ENCODE peak calls at places on chromosomes 13 and 19, in ten cellular contexts. O is stimulated activated CD8-positive, alpha-beta memory T cell treated with anti-CD3 and anti-CD28 coated beads, Interleukin-12 subunit alpha, Interleukin-12 subunit beta, amount 100 ng/mL, for 1 hour; X is activated CD4-positive, alpha-beta memory T cell treated with anti-CD3 and anti-CD28 coated beads, Interleukin-2, amount 10 ng/mL, durations not matched to agents 7 days and 5 days; N is fibroblast of the aortic adventitia; A is GM23248; G is stimulated activated CD4-positive, alpha-beta T cell treated with anti-CD3 and anti-CD28 coated beads, TNF-alpha, amount 100 ng/mL, for 4 hours; K is activated T-cell treated with anti-CD3 and anti-CD28 coated beads for 1 hour; Z is GM10248; V is NCI-H748 treated with DMSO at 0.1 percent for 48 hours; P is astrocyte of the spinal cord. H is an unnamed sample.
A peak's percentile ranks its signal among the peaks of the same experiment; 100 is the strongest.

GRCh38 chr19:6273701-6274601 is 5.8 kb downstream of the MLLT1 start:
- DNase-seq in O (no peak), X (no peak), N (peak; percentile 96), A (peak; percentile 99), G (no peak), K (no peak), Z (no peak), V (no peak), P (peak; percentile 82), H (peak; percentile 64)

GRCh38 chr19:7636691-7637373 is at the start of gene STXBP2:
- DNase-seq in O (peak; percentile 85), X (peak; percentile 94), N (no peak), A (peak; percentile 25), G (peak; percentile 89), K (peak; percentile 93), Z (peak; percentile 99), V (peak; percentile 47), P (no peak), H (peak; percentile 82)

GRCh38 chr19:47491358-47492136 is 7.5 kb upstream of the KPTN start:
- DNase-seq in O (no peak), X (no peak), N (no peak), A (no peak), G (no peak), K (no peak), Z (no peak), V (no peak), P (no peak), H (no peak)

GRCh38 chr19:4399871-4400768 is at the start of gene SH3GL1:
- DNase-seq in O (peak; percentile 93), X (peak; percentile 94), N (peak; percentile 92), A (peak; percentile 96), G (peak; percentile 91), K (peak; percentile 96), Z (peak; percentile 91), V (peak; percentile 91), P (peak; percentile 92), H (peak; percentile 91)

GRCh38 chr19:5012688-5013457 is 44.0 kb downstream of the KDM4B start:
- DNase-seq in O (no peak), X (no peak), N (no peak), A (no peak), G (no peak), K (no peak), Z (no peak), V (no peak), P (no peak), H (no peak)

GRCh38 chr13:42892760-42893159 is 99.3 kb downstream of the EPSTI1 start:
- DNase-seq in O (no peak), X (no peak), N (peak; percentile 71), A (peak; percentile 76), G (no peak), K (no peak), Z (no peak), V (no peak), P (no peak), H (no peak)

GRCh38 chr13:113178070-113178895 is 19.8 kb downstream of the PROZ start:
- DNase-seq in O (no peak), X (no peak), N (peak; percentile 62), A (peak; percentile 85), G (no peak), K (no peak), Z (no peak), V (no peak), P (peak; percentile 91), H (no peak)

GRCh38 chr13:21852043-21852442 is 181.2 kb downstream of the FGF9 start:
- DNase-seq in O (no peak), X (no peak), N (peak; percentile 4), A (peak; percentile 36), G (no peak), K (no peak), Z (no peak), V (no peak), P (no peak), H (no peak)

GRCh38 chr13:97485328-97485727 is 51.4 kb downstream of the RAP2A start:
- DNase-seq in O (no peak), X (no peak), N (no peak), A (no peak), G (no peak), K (no peak), Z (no peak), V (no peak), P (no peak), H (no peak)

GRCh38 chr13:83215627-83216026 is 666.6 kb downstream of the SLITRK1 start:
- DNase-seq in O (no peak), X (no peak), N (peak; percentile 82), A (peak; percentile 81), G (no peak), K (no peak), Z (no peak), V (no peak), P (peak; percentile 67), H (no peak)

GRCh38 chr13:32237681-32238080 is 77.5 kb downstream of the ZAR1L start:
- DNase-seq in O (no peak), X (no peak), N (no peak), A (no peak), G (no peak), K (no peak), Z (no peak), V (no peak), P (no peak), H (no peak)

GRCh38 chr19:53977429-53977990 is 13.9 kb upstream of the CACNG6 start:
- DNase-seq in O (peak; percentile 40), X (peak; percentile 65), N (peak; percentile 93), A (peak; percentile 93), G (peak; percentile 23), K (peak; percentile 57), Z (peak; percentile 53), V (peak; percentile 85), P (peak; percentile 80), H (peak; percentile 44)

GRCh38 chr19:8610041-8610927 is at the start of gene ADAMTS10:
- DNase-seq in O (no peak), X (no peak), N (peak; percentile 47), A (peak; percentile 62), G (peak; percentile 19), K (peak; percentile 27), Z (no peak), V (no peak), P (peak; percentile 59), H (peak; percentile 19)

GRCh38 chr19:56108447-56109195 is 12.5 kb downstream of the ZNF787 start:
- DNase-seq in O (no peak), X (no peak), N (peak; percentile 59), A (peak; percentile 67), G (no peak), K (no peak), Z (no peak), V (no peak), P (no peak), H (no peak)

GRCh38 chr19:49061445-49061844 is 3.2 kb downstream of the NTF4 start:
- DNase-seq in O (no peak), X (no peak), N (no peak), A (no peak), G (no peak), K (no peak), Z (peak; percentile 50), V (no peak), P (no peak), H (no peak)

GRCh38 chr13:29800687-29801086 is 49.7 kb downstream of the UBL3 start:
- DNase-seq in O (no peak), X (no peak), N (no peak), A (no peak), G (no peak), K (no peak), Z (no peak), V (no peak), P (no peak), H (no peak)

GRCh38 chr19:52095172-52096014 is at the start of gene ZNF841:
- DNase-seq in O (peak; percentile 77), X (peak; percentile 90), N (peak; percentile 94), A (peak; percentile 97), G (peak; percentile 73), K (peak; percentile 77), Z (peak; percentile 89), V (peak; percentile 94), P (peak; percentile 95), H (peak; percentile 96)

GRCh38 chr19:16168465-16169081 is 4.8 kb downstream of the CIB3 start:
- DNase-seq in O (no peak), X (no peak), N (peak; percentile 31), A (peak; percentile 14), G (no peak), K (no peak), Z (no peak), V (no peak), P (no peak), H (peak; percentile 25)

GRCh38 chr13:67880916-67881315 is 650.8 kb upstream of the PCDH9 start:
- DNase-seq in O (no peak), X (no peak), N (no peak), A (no peak), G (no peak), K (no peak), Z (no peak), V (no peak), P (peak; percentile 8), H (no peak)

GRCh38 chr19:18594096-18594823 is 5.7 kb downstream of the REX1BD start:
- DNase-seq in O (peak; percentile 66), X (peak; percentile 69), N (peak; percentile 66), A (peak; percentile 95), G (peak; percentile 53), K (peak; percentile 70), Z (peak; percentile 92), V (peak; percentile 38), P (peak; percentile 73), H (peak; percentile 61)

GRCh38 chr13:22278336-22278929 is 607.6 kb downstream of the FGF9 start:
- DNase-seq in O (peak; percentile 56), X (peak; percentile 65), N (peak; percentile 25), A (peak; percentile 58), G (peak; percentile 45), K (peak; percentile 60), Z (peak; percentile 42), V (peak; percentile 74), P (no peak), H (no peak)

GRCh38 chr13:60226507-60226906 is 62.8 kb upstream of the DIAPH3 start:
- DNase-seq in O (no peak), X (no peak), N (peak; percentile 25), A (peak; percentile 34), G (no peak), K (no peak), Z (no peak), V (peak; percentile 68), P (peak; percentile 6), H (peak; percentile 35)

GRCh38 chr19:23436944-23437343 is 41.7 kb upstream of the ZNF91 start:
- DNase-seq in O (no peak), X (no peak), N (no peak), A (no peak), G (no peak), K (no peak), Z (no peak), V (no peak), P (no peak), H (peak; percentile 52)

GRCh38 chr13:99353836-99354235 is 46.6 kb upstream of the GPR183 start:
- DNase-seq in O (no peak), X (no peak), N (peak; percentile 35), A (peak; percentile 34), G (no peak), K (no peak), Z (no peak), V (no peak), P (peak; percentile 36), H (no peak)

GRCh38 chr19:19214892-19215291 is 3.1 kb downstream of the NCAN start:
- DNase-seq in O (no peak), X (peak; percentile 47), N (peak; percentile 31), A (peak; percentile 56), G (no peak), K (no peak), Z (no peak), V (no peak), P (peak; percentile 29), H (peak; percentile 66)

GRCh38 chr19:44284968-44285367 is 19.9 kb downstream of the ZNF235 start:
- DNase-seq in O (no peak), X (no peak), N (no peak), A (no peak), G (no peak), K (no peak), Z (no peak), V (no peak), P (no peak), H (no peak)

GRCh38 chr19:39169143-39169810 is 27.5 kb upstream of the NCCRP1 start:
- DNase-seq in O (no peak), X (no peak), N (no peak), A (no peak), G (no peak), K (no peak), Z (no peak), V (no peak), P (no peak), H (no peak)

GRCh38 chr19:18298601-18299000 is 17.2 kb upstream of the JUND start:
- DNase-seq in O (no peak), X (no peak), N (no peak), A (peak; percentile 64), G (no peak), K (no peak), Z (no peak), V (no peak), P (no peak), H (no peak)

H was measured in T47D.